ENCODE peak calls at places on chromosomes 6 and 20, in four cellular contexts. One of them, this sample, is unnamed.

GRCh38 chr6:143128346-143129015 is 67.8 kb downstream of the AIG1 start:
- DNase-seq in skeletal muscle cell: no peak
- DNase-seq in A172: no peak
- DNase-seq in AG08396: no peak
- DNase-seq in this sample: no peak

GRCh38 chr6:11772109-11772830 is 6.3 kb downstream of the ADTRP start:
- DNase-seq in AG08396: peak
- DNase-seq in skeletal muscle cell: peak
- DNase-seq in A172: peak
- DNase-seq in this sample: peak

GRCh38 chr6:113995632-113996031 is 24.7 kb upstream of the HDAC2 start:
- DNase-seq in AG08396: peak
- DNase-seq in A172: peak
- DNase-seq in skeletal muscle cell: peak
- DNase-seq in this sample: peak

GRCh38 chr6:108638993-108639392 is 78.3 kb downstream of the FOXO3 start:
- DNase-seq in A172: no peak
- DNase-seq in skeletal muscle cell: no peak
- DNase-seq in AG08396: no peak
- DNase-seq in this sample: no peak

GRCh38 chr6:20704325-20704724 is 170.1 kb downstream of the CDKAL1 start:
- DNase-seq in skeletal muscle cell: no peak
- DNase-seq in A172: no peak
- DNase-seq in AG08396: no peak
- DNase-seq in this sample: no peak

GRCh38 chr6:167706313-167707109 is 120.2 kb upstream of the AFDN start:
- DNase-seq in A172: no peak
- DNase-seq in AG08396: no peak
- DNase-seq in skeletal muscle cell: no peak
- DNase-seq in this sample: no peak

GRCh38 chr6:35739645-35740517 is 3.0 kb downstream of the ARMC12 start:
- DNase-seq in A172: no peak
- DNase-seq in skeletal muscle cell: no peak
- DNase-seq in AG08396: no peak
- DNase-seq in this sample: no peak

GRCh38 chr20:56929606-56930005 is 300.5 kb downstream of the TFAP2C start:
- DNase-seq in AG08396: no peak
- DNase-seq in skeletal muscle cell: no peak
- DNase-seq in A172: no peak
- DNase-seq in this sample: no peak

GRCh38 chr6:2072450-2072849 is 173.0 kb downstream of the GMDS start:
- DNase-seq in A172: no peak
- DNase-seq in skeletal muscle cell: peak
- DNase-seq in AG08396: no peak
- DNase-seq in this sample: peak

This sample was measured in fibroblast of the conjunctiva.